ENCODE peak calls at places on chromosomes 16 and 17, in five cellular contexts. L is H54, H is tibial artery, K is NCI-H1105, A is AG08395. W is an unnamed sample.

GRCh38 chr17:15453246-15453645 is 14.2 kb downstream of the CDRT4 start:
- DNase-seq in L (no peak), H (no peak), K (no peak), A (peak; percentile 30), W (no peak)

GRCh38 chr17:77213778-77214132 is 73.0 kb downstream of the SEC14L1 start:
- DNase-seq in L (no peak), H (no peak), K (no peak), A (no peak), W (no peak)

GRCh38 chr16:49337814-49338350 is 35.7 kb upstream of the C16orf78 start:
- DNase-seq in L (no peak), H (no peak), K (peak; percentile 15), A (no peak), W (no peak)

GRCh38 chr16:15636392-15636873 is 6.5 kb downstream of the MARF1 start:
- DNase-seq in L (no peak), H (no peak), K (no peak), A (no peak), W (no peak)

GRCh38 chr17:8791910-8792270 is 7.3 kb downstream of the MFSD6L start:
- DNase-seq in L (no peak), H (no peak), K (no peak), A (peak; percentile 29), W (no peak)

GRCh38 chr17:54771409-54771808 is 129.2 kb upstream of the TOM1L1 start:
- DNase-seq in L (no peak), H (no peak), K (no peak), A (no peak), W (no peak)

GRCh38 chr17:10415161-10415560 is 6.6 kb downstream of the MYH8 start:
- DNase-seq in L (no peak), H (no peak), K (no peak), A (no peak), W (no peak)

GRCh38 chr16:64088838-64089237 is 1033.0 kb downstream of the CDH11 start:
- DNase-seq in L (no peak), H (no peak), K (no peak), A (no peak), W (no peak)

GRCh38 chr17:82297280-82297803 is 20.1 kb downstream of the CD7 start:
- DNase-seq in L (peak; percentile 90), H (peak; percentile 91), K (no peak), A (peak; percentile 42), W (no peak)

GRCh38 chr17:42560246-42560645 is 1.7 kb upstream of the COASY start:
- DNase-seq in L (no peak), H (no peak), K (no peak), A (no peak), W (no peak)

GRCh38 chr16:49969356-49970030 is 55.5 kb upstream of the CNEP1R1 start:
- DNase-seq in L (no peak), H (no peak), K (no peak), A (no peak), W (no peak)

GRCh38 chr16:4913774-4914525 is 23.0 kb downstream of the PPL start:
- DNase-seq in L (no peak), H (no peak), K (no peak), A (no peak), W (no peak)

GRCh38 chr17:56577810-56578209 is 15.7 kb upstream of the NOG start:
- DNase-seq in L (no peak), H (no peak), K (no peak), A (no peak), W (no peak)

GRCh38 chr17:50153650-50154575 is 3.4 kb upstream of the PPP1R9B start:
- DNase-seq in L (no peak), H (peak; percentile 86), K (no peak), A (no peak), W (no peak)

GRCh38 chr16:49382916-49383315 is 9.3 kb downstream of the C16orf78 start:
- DNase-seq in L (no peak), H (no peak), K (no peak), A (no peak), W (no peak)

GRCh38 chr16:11258553-11259287 is 2.7 kb upstream of the SOCS1 start:
- DNase-seq in L (no peak), H (peak; percentile 82), K (no peak), A (peak; percentile 26), W (no peak)

GRCh38 chr17:72591500-72592241 is 470.9 kb downstream of the SOX9 start:
- DNase-seq in L (peak; percentile 40), H (no peak), K (peak; percentile 9), A (peak; percentile 15), W (no peak)

GRCh38 chr16:13919330-13919682 is 648 bp upstream of the ERCC4 start:
- DNase-seq in L (no peak), H (no peak), K (peak; percentile 42), A (peak; percentile 48), W (no peak)

GRCh38 chr17:77882481-77883212 is 75.9 kb upstream of the TNRC6C start:
- DNase-seq in L (peak; percentile 33), H (no peak), K (no peak), A (peak; percentile 25), W (no peak)

GRCh38 chr16:65991149-65991701 is 375.3 kb upstream of the CDH5 start:
- DNase-seq in L (no peak), H (no peak), K (no peak), A (no peak), W (no peak)

GRCh38 chr17:75417054-75417453 is 11.6 kb upstream of the GRB2 start:
- DNase-seq in L (no peak), H (no peak), K (no peak), A (no peak), W (no peak)

GRCh38 chr17:39942076-39942475 is 14.5 kb downstream of the LRRC3C start:
- DNase-seq in L (no peak), H (no peak), K (no peak), A (no peak), W (no peak)

GRCh38 chr16:528111-529011 is 849 bp downstream of the CAPN15 start:
- DNase-seq in L (peak; percentile 80), H (no peak), K (no peak), A (peak; percentile 59), W (no peak)

GRCh38 chr16:66135376-66135775 is 231.1 kb upstream of the CDH5 start:
- DNase-seq in L (no peak), H (peak; percentile 87), K (no peak), A (peak; percentile 51), W (no peak)

GRCh38 chr16:3954411-3954921 is 74.0 kb upstream of the CREBBP start:
- DNase-seq in L (no peak), H (no peak), K (no peak), A (no peak), W (no peak)

GRCh38 chr17:58006924-58007780 is at the start of gene SRSF1:
- DNase-seq in L (peak; percentile 94), H (peak; percentile 98), K (peak; percentile 96), A (peak; percentile 99), W (peak; percentile 71)

GRCh38 chr17:40552806-40553693 is 12.2 kb downstream of the CCR7 start:
- DNase-seq in L (no peak), H (peak; percentile 67), K (no peak), A (no peak), W (no peak)

GRCh38 chr16:22189473-22190168 is 16.5 kb upstream of the EEF2K start:
- DNase-seq in L (no peak), H (peak; percentile 79), K (no peak), A (no peak), W (no peak)

GRCh38 chr16:1923299-1924034 is 5.3 kb upstream of the HS3ST6 start:
- DNase-seq in L (no peak), H (no peak), K (no peak), A (peak; percentile 69), W (no peak)

GRCh38 chr16:57600048-57600835 is 28.2 kb upstream of the ADGRG1 start:
- DNase-seq in L (peak; percentile 41), H (peak; percentile 54), K (no peak), A (peak; percentile 51), W (no peak)

GRCh38 chr16:80323808-80324195 is 217.0 kb upstream of the DYNLRB2 start:
- DNase-seq in L (no peak), H (no peak), K (no peak), A (no peak), W (no peak)

GRCh38 chr16:24851700-24852099 is 5.9 kb downstream of the SLC5A11 start:
- DNase-seq in L (no peak), H (no peak), K (no peak), A (no peak), W (no peak)

GRCh38 chr16:54034684-54035083 is 251.9 kb downstream of the IRX3 start:
- DNase-seq in L (no peak), H (no peak), K (no peak), A (no peak), W (no peak)

GRCh38 chr16:89105599-89106151 is 12.0 kb downstream of the ACSF3 start:
- DNase-seq in L (no peak), H (peak; percentile 35), K (no peak), A (no peak), W (no peak)